ENCODE peak calls at places on chromosome 4, in seven cellular contexts. G, L, V, N, W, Q and J are unnamed samples.
A peak's percentile ranks its signal among the peaks of the same experiment; 100 is the strongest.

GRCh38 chr4:7313991-7314390 is 120.7 kb downstream of the PSAPL1 start:
- DNase-seq in G (no peak), L (no peak), V (no peak), N (no peak), W (no peak), Q (no peak), J (no peak)

GRCh38 chr4:77795339-77795738 is 23.8 kb downstream of the CNOT6L start:
- DNase-seq in G (no peak), L (no peak), V (no peak), N (no peak), W (no peak), Q (no peak), J (no peak)

GRCh38 chr4:45284400-45285085 is 558.2 kb upstream of the GNPDA2 start:
- DNase-seq in G (no peak), L (no peak), V (no peak), N (no peak), W (no peak), Q (no peak), J (no peak)

GRCh38 chr4:185307136-185307950 is 88.4 kb downstream of the LRP2BP start:
- DNase-seq in G (no peak), L (peak; percentile 41), V (no peak), N (no peak), W (no peak), Q (no peak), J (no peak)

GRCh38 chr4:36235306-36235705 is 9.0 kb downstream of the ARAP2 start:
- DNase-seq in G (no peak), L (no peak), V (no peak), N (no peak), W (no peak), Q (no peak), J (no peak)

GRCh38 chr4:35539404-35540055 is 704.8 kb downstream of the ARAP2 start:
- DNase-seq in G (no peak), L (no peak), V (no peak), N (no peak), W (no peak), Q (peak; percentile 1), J (no peak)

GRCh38 chr4:25925486-25926201 is 11.6 kb downstream of the SMIM20 start:
- DNase-seq in G (no peak), L (no peak), V (peak; percentile 15), N (peak; percentile 41), W (peak; percentile 29), Q (peak; percentile 63), J (peak; percentile 32)

GRCh38 chr4:6492027-6492590 is 19.7 kb upstream of the PPP2R2C start:
- DNase-seq in G (no peak), L (no peak), V (no peak), N (no peak), W (no peak), Q (no peak), J (no peak)

GRCh38 chr4:54554339-54554990 is 103.3 kb upstream of the KIT start:
- DNase-seq in G (no peak), L (no peak), V (no peak), N (no peak), W (no peak), Q (no peak), J (no peak)

GRCh38 chr4:88177981-88178632 is 19.7 kb upstream of the ABCG2 start:
- DNase-seq in G (no peak), L (no peak), V (no peak), N (peak; percentile 27), W (no peak), Q (peak; percentile 71), J (no peak)